ENCODE peak calls at places on chromosomes 2 and 18, in four cellular contexts. B, G, T and W are unnamed samples.

GRCh38 chr2:119207447-119207846 is 16.2 kb upstream of the STEAP3 start:
- DNase-seq in B (no peak), G (no peak), T (no peak), W (no peak)

GRCh38 chr2:6913415-6914157 is 3.6 kb upstream of the RNF144A start:
- DNase-seq in B (no peak), G (no peak), T (no peak), W (no peak)

GRCh38 chr18:3119401-3120323 is 100.1 kb downstream of the MYOM1 start:
- DNase-seq in B (peak; percentile 29), G (no peak), T (no peak), W (no peak)

GRCh38 chr2:230330206-230330605 is 3.2 kb downstream of the SP140L start:
- DNase-seq in B (no peak), G (no peak), T (no peak), W (no peak)

GRCh38 chr2:149187061-149187460 is 143.3 kb upstream of the LYPD6 start:
- DNase-seq in B (no peak), G (no peak), T (no peak), W (no peak)

GRCh38 chr18:48408727-48409590 is at the start of gene ZBTB7C:
- DNase-seq in B (peak; percentile 37), G (peak; percentile 25), T (peak; percentile 68), W (peak; percentile 28)

GRCh38 chr2:2291500-2292260 is 39.4 kb downstream of the MYT1L start:
- DNase-seq in B (no peak), G (no peak), T (no peak), W (no peak)

GRCh38 chr18:80167331-80167730 is 58.3 kb downstream of the ADNP2 start:
- DNase-seq in B (no peak), G (no peak), T (no peak), W (no peak)

GRCh38 chr2:148817210-148817708 is 57.8 kb upstream of the KIF5C start:
- DNase-seq in B (no peak), G (no peak), T (no peak), W (no peak)

GRCh38 chr18:9612215-9612830 is 2.0 kb downstream of the PPP4R1 start:
- DNase-seq in B (peak; percentile 53), G (peak; percentile 7), T (no peak), W (peak; percentile 56)

GRCh38 chr2:65728477-65729180 is 296.2 kb upstream of the SPRED2 start:
- DNase-seq in B (no peak), G (no peak), T (no peak), W (peak; percentile 58)

GRCh38 chr18:44680271-44681038 is at the start of gene SETBP1:
- DNase-seq in B (peak; percentile 73), G (peak; percentile 1), T (peak; percentile 84), W (peak; percentile 44)

GRCh38 chr2:144015655-144016245 is 504.2 kb downstream of the ZEB2 start:
- DNase-seq in B (no peak), G (no peak), T (no peak), W (no peak)

GRCh38 chr2:166090900-166091299 is 36.9 kb downstream of the SCN1A start:
- DNase-seq in B (no peak), G (no peak), T (no peak), W (no peak)

GRCh38 chr2:200713704-200714064 is 98.0 kb upstream of the BZW1 start:
- DNase-seq in B (no peak), G (no peak), T (no peak), W (no peak)

GRCh38 chr2:8380026-8380425 is 301.8 kb upstream of the ID2 start:
- DNase-seq in B (no peak), G (no peak), T (no peak), W (no peak)

GRCh38 chr2:237689569-237690131 is 62.3 kb downstream of the LRRFIP1 start:
- DNase-seq in B (peak; percentile 77), G (no peak), T (no peak), W (no peak)

GRCh38 chr18:12053312-12053711 is 40.3 kb upstream of the ANKRD62 start:
- DNase-seq in B (no peak), G (no peak), T (no peak), W (no peak)

GRCh38 chr2:47250576-47251403 is 95.7 kb upstream of the STPG4 start:
- DNase-seq in B (no peak), G (no peak), T (no peak), W (peak; percentile 58)

GRCh38 chr2:200523158-200523557 is 2.8 kb upstream of the SGO2 start:
- DNase-seq in B (peak; percentile 54), G (no peak), T (no peak), W (no peak)

GRCh38 chr2:177106212-177106611 is 106.4 kb upstream of the HNRNPA3 start:
- DNase-seq in B (no peak), G (no peak), T (no peak), W (peak; percentile 11)

GRCh38 chr18:23650963-23651927 is 11.5 kb downstream of the ANKRD29 start:
- DNase-seq in B (no peak), G (no peak), T (no peak), W (peak; percentile 30)

GRCh38 chr2:132477436-132477835 is 60.8 kb downstream of the GPR39 start:
- DNase-seq in B (no peak), G (no peak), T (no peak), W (no peak)

GRCh38 chr18:51865538-51865937 is 474.5 kb upstream of the DCC start:
- DNase-seq in B (no peak), G (no peak), T (no peak), W (no peak)

GRCh38 chr2:5673861-5674240 is 18.3 kb upstream of the SOX11 start:
- DNase-seq in B (no peak), G (no peak), T (no peak), W (no peak)

GRCh38 chr2:19538411-19538963 is 180.1 kb upstream of the OSR1 start:
- DNase-seq in B (peak; percentile 69), G (no peak), T (no peak), W (peak; percentile 77)